ENCODE peak calls at places on chromosomes 5 and 9, in five cellular contexts. X is RWPE1; B is fibroblast of mammary gland; I is AG09319; H is CD8-positive, alpha-beta T cell. N is an unnamed sample.
A peak's percentile ranks its signal among the peaks of the same experiment; 100 is the strongest.

GRCh38 chr9:91162311-91162710 is 199.4 kb downstream of the AUH start:
- DNase-seq in X (peak; percentile 85), I (no peak), B (peak; percentile 74), H (no peak), N (no peak)

GRCh38 chr5:152331718-152332117 is 73.4 kb downstream of the NMUR2 start:
- DNase-seq in B (no peak), X (no peak), H (no peak), I (no peak), N (no peak)

GRCh38 chr5:65822696-65823095 is 100.7 kb downstream of the NLN start:
- DNase-seq in H (no peak), X (no peak), I (no peak), B (no peak), N (no peak)

GRCh38 chr9:129687391-129687790 is 21.9 kb downstream of the PRRX2 start:
- DNase-seq in H (no peak), I (no peak), X (peak; percentile 76), B (no peak), N (no peak)

GRCh38 chr9:85332487-85332886 is 409.3 kb downstream of the AGTPBP1 start:
- DNase-seq in B (no peak), H (no peak), X (peak; percentile 43), I (no peak), N (no peak)

GRCh38 chr5:158514353-158514960 is 585.3 kb downstream of the EBF1 start:
- DNase-seq in H (no peak), B (peak; percentile 91), X (peak; percentile 32), I (no peak), N (no peak)

GRCh38 chr5:125301704-125302103 is 555.3 kb upstream of the ZNF608 start:
- DNase-seq in X (no peak), I (no peak), B (no peak), H (no peak), N (no peak)

GRCh38 chr5:95382843-95383242 is 8.3 kb upstream of the FAM81B start:
- DNase-seq in I (no peak), X (no peak), B (no peak), H (no peak), N (no peak)

GRCh38 chr9:22111871-22112247 is 102.8 kb upstream of the CDKN2B start:
- DNase-seq in X (no peak), I (no peak), B (peak; percentile 81), H (no peak), N (no peak)

GRCh38 chr5:131521252-131521651 is 113.8 kb downstream of the RAPGEF6 start:
- DNase-seq in X (peak; percentile 54), H (no peak), I (no peak), B (peak; percentile 53), N (no peak)

GRCh38 chr5:68251386-68251785 is 35.8 kb downstream of the PIK3R1 start:
- DNase-seq in B (peak; percentile 60), I (no peak), H (peak; percentile 62), X (peak; percentile 40), N (no peak)

GRCh38 chr5:115377468-115378217 is 81.2 kb upstream of the CCDC112 start:
- DNase-seq in B (peak; percentile 95), X (peak; percentile 78), I (peak; percentile 77), H (no peak), N (no peak)

GRCh38 chr5:64505769-64506566 is at the start of gene RGS7BP:
- DNase-seq in I (no peak), H (no peak), X (peak; percentile 13), B (peak; percentile 4), N (no peak)

GRCh38 chr9:131739988-131740648 is at the start of gene RAPGEF1:
- DNase-seq in X (peak; percentile 84), I (no peak), H (peak; percentile 88), B (no peak), N (peak; percentile 59)

GRCh38 chr5:179766726-179767455 is 26.9 kb upstream of the LTC4S start:
- DNase-seq in B (no peak), H (no peak), X (no peak), I (no peak), N (no peak)

GRCh38 chr5:60668715-60669304 is 31.2 kb downstream of the DEPDC1B start:
- DNase-seq in I (no peak), B (peak; percentile 56), X (peak; percentile 15), H (no peak), N (no peak)

GRCh38 chr9:125189011-125189360 is 617 bp downstream of the PPP6C start:
- DNase-seq in X (peak; percentile 35), H (peak; percentile 32), I (no peak), B (no peak), N (peak; percentile 38)

GRCh38 chr5:39217365-39218281 is 1.7 kb downstream of the FYB1 start:
- DNase-seq in X (peak; percentile 76), B (peak; percentile 82), H (peak; percentile 81), I (peak; percentile 57), N (peak; percentile 71)

GRCh38 chr5:34699155-34700077 is 43.3 kb downstream of the RAI14 start:
- DNase-seq in X (no peak), I (no peak), H (no peak), B (no peak), N (no peak)

GRCh38 chr5:34487202-34487879 is 168.8 kb upstream of the RAI14 start:
- DNase-seq in B (peak; percentile 95), I (peak; percentile 83), X (peak; percentile 44), H (no peak), N (no peak)

GRCh38 chr5:170070556-170071412 is 34.9 kb upstream of the FOXI1 start:
- DNase-seq in I (peak; percentile 1), B (peak; percentile 45), X (peak; percentile 53), H (peak; percentile 7), N (no peak)

GRCh38 chr5:55338092-55338613 is 30.4 kb downstream of the MTREX start:
- DNase-seq in I (no peak), B (no peak), X (no peak), H (no peak), N (no peak)

GRCh38 chr5:147949711-147950573 is 43.6 kb upstream of the C5orf46 start:
- DNase-seq in H (no peak), I (no peak), X (peak; percentile 87), B (peak; percentile 49), N (no peak)

GRCh38 chr9:132755096-132755495 is 84.8 kb downstream of the GTF3C4 start:
- DNase-seq in H (no peak), I (no peak), B (no peak), X (no peak), N (no peak)

N was measured in gastrocnemius medialis.